ENCODE peak calls at places on chromosomes 16 and 17, in five cellular contexts. B is A549, Q is gastrocnemius medialis, F is astrocyte of the spinal cord, C is heart left ventricle. W is an unnamed sample.

GRCh38 chr17:53142890-53143289 is 679.8 kb upstream of the KIF2B start:
- DNase-seq in B (no peak), Q (no peak), F (peak; percentile 0), C (no peak), W (no peak)

GRCh38 chr16:81436381-81436780 is 8.2 kb upstream of the CMIP start:
- DNase-seq in B (no peak), Q (no peak), F (no peak), C (no peak), W (no peak)

GRCh38 chr17:12665263-12666210 is at the start of gene MYOCD:
- DNase-seq in B (peak; percentile 48), Q (no peak), F (peak; percentile 14), C (peak; percentile 72), W (no peak)

GRCh38 chr16:58264961-58265479 is 29.8 kb downstream of the PRSS54 start:
- DNase-seq in B (peak; percentile 44), Q (no peak), F (peak; percentile 70), C (no peak), W (no peak)

GRCh38 chr17:69711504-69711903 is 297.0 kb downstream of the MAP2K6 start:
- DNase-seq in B (no peak), Q (no peak), F (peak; percentile 77), C (no peak), W (no peak)

GRCh38 chr17:12386240-12386639 is 279.4 kb upstream of the MYOCD start:
- DNase-seq in B (no peak), Q (no peak), F (peak; percentile 67), C (no peak), W (no peak)

GRCh38 chr17:54876656-54877195 is 23.9 kb upstream of the TOM1L1 start:
- DNase-seq in B (no peak), Q (no peak), F (no peak), C (no peak), W (no peak)

GRCh38 chr17:36931697-36932382 is 5.4 kb upstream of the LHX1 start:
- DNase-seq in B (no peak), Q (no peak), F (no peak), C (no peak), W (no peak)

GRCh38 chr17:28827672-28828071 is 14.9 kb downstream of the FAM222B start:
- DNase-seq in B (no peak), Q (no peak), F (no peak), C (no peak), W (no peak)

GRCh38 chr17:76682306-76682705 is 28.5 kb downstream of the MXRA7 start:
- DNase-seq in B (no peak), Q (no peak), F (peak; percentile 43), C (peak; percentile 80), W (no peak)

GRCh38 chr16:3283525-3284447 is 495 bp downstream of the ZNF263 start:
- DNase-seq in B (no peak), Q (peak; percentile 18), F (peak; percentile 4), C (no peak), W (no peak)

GRCh38 chr17:43665387-43666101 is 3.8 kb upstream of the MEOX1 start:
- DNase-seq in B (no peak), Q (no peak), F (no peak), C (peak; percentile 77), W (no peak)

GRCh38 chr17:29138184-29138955 is 41.8 kb downstream of the MYO18A start:
- DNase-seq in B (no peak), Q (peak; percentile 87), F (no peak), C (peak; percentile 25), W (no peak)

GRCh38 chr17:44378171-44378705 is 11.2 kb downstream of the ITGA2B start:
- DNase-seq in B (no peak), Q (no peak), F (no peak), C (no peak), W (no peak)

GRCh38 chr16:74575805-74576643 is 30.9 kb downstream of the GLG1 start:
- DNase-seq in B (no peak), Q (peak; percentile 25), F (no peak), C (no peak), W (no peak)

GRCh38 chr16:57802635-57803412 is 533 bp upstream of the KIFC3 start:
- DNase-seq in B (no peak), Q (no peak), F (peak; percentile 50), C (peak; percentile 51), W (no peak)

GRCh38 chr17:61458491-61459433 is 6.5 kb downstream of the TBX4 start:
- DNase-seq in B (no peak), Q (no peak), F (no peak), C (no peak), W (no peak)

GRCh38 chr17:64736804-64737492 is 74.8 kb upstream of the SMURF2 start:
- DNase-seq in B (no peak), Q (no peak), F (peak; percentile 62), C (no peak), W (no peak)

GRCh38 chr16:8622315-8622656 is 788 bp downstream of the METTL22 start:
- DNase-seq in B (no peak), Q (no peak), F (no peak), C (no peak), W (no peak)

GRCh38 chr17:32894245-32894644 is 17.3 kb upstream of the MYO1D start:
- DNase-seq in B (no peak), Q (no peak), F (no peak), C (no peak), W (no peak)

GRCh38 chr16:85437161-85438052 is 175.7 kb upstream of the GSE1 start:
- DNase-seq in B (no peak), Q (no peak), F (no peak), C (no peak), W (no peak)

GRCh38 chr17:560379-560935 is 154.2 kb downstream of the VPS53 start:
- DNase-seq in B (no peak), Q (no peak), F (no peak), C (no peak), W (no peak)

GRCh38 chr16:85868495-85868894 is 30.5 kb upstream of the IRF8 start:
- DNase-seq in B (no peak), Q (no peak), F (no peak), C (no peak), W (no peak)

GRCh38 chr16:11669380-11670146 is 1.3 kb downstream of the SNN start:
- DNase-seq in B (no peak), Q (peak; percentile 82), F (no peak), C (peak; percentile 76), W (no peak)

GRCh38 chr17:6095501-6095900 is 25.3 kb downstream of the WSCD1 start:
- DNase-seq in B (no peak), Q (no peak), F (no peak), C (no peak), W (no peak)

DNA sequence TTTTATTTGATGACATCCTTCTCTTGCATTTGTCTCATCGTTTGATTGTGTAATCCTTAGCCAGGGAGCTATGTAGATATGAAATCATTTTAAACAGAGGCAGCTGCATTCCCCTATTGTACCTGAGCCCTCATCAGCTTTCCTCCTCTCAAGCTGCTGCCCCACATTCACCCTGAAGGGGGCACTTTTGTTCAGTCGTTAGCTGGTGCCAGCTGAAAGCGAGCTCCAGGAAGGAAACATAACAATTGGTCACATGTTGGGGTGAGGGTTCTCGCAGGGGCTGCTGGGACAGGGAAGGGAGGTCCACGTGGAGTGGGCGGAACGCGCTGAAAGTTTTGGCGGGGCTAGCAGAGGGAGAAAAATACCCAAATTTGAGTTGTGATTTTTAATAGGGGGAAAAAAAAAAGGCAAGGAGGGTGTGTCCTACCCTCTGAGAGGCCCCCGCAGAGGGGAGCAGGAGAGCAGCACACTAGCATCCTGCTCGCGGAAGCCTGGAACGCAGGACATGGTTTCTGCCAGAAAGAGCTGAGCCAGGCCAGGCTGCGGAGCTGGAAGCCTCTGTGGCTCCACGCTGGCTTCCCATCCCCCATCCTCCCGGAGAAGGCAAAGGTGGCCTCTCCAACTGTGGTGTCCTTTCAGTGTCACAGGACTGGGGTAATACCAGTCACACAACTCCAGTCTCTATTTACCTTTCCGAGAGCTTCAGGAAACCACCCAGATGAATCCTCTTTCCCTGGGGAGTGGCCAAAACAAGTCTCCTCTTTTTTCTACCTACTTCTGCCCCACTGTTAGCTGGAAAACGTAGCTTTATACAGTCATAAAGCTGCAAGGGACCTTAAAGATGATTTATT is 8.4 kb upstream of the MSL1 start:
- DNase-seq in B (peak; percentile 100), Q (peak; percentile 96), F (peak; percentile 94), C (peak; percentile 94), W (peak; percentile 89)
- TF ChIP-seq CTCF in B (peak; percentile 35), Q (peak; percentile 94), F (peak; percentile 91), C (peak; percentile 96), W (peak; percentile 77)

GRCh38 chr17:82965371-82965770 is 114.0 kb upstream of the METRNL start:
- DNase-seq in B (no peak), Q (no peak), F (no peak), C (no peak), W (no peak)

GRCh38 chr17:82962163-82962720 is 117.2 kb upstream of the METRNL start:
- DNase-seq in B (no peak), Q (no peak), F (peak; percentile 12), C (no peak), W (no peak)

GRCh38 chr17:82964851-82965341 is 114.5 kb upstream of the METRNL start:
- DNase-seq in B (no peak), Q (no peak), F (no peak), C (no peak), W (no peak)

GRCh38 chr17:82961366-82962162 is 117.8 kb upstream of the METRNL start:
- DNase-seq in B (no peak), Q (no peak), F (no peak), C (no peak), W (no peak)

DNA sequence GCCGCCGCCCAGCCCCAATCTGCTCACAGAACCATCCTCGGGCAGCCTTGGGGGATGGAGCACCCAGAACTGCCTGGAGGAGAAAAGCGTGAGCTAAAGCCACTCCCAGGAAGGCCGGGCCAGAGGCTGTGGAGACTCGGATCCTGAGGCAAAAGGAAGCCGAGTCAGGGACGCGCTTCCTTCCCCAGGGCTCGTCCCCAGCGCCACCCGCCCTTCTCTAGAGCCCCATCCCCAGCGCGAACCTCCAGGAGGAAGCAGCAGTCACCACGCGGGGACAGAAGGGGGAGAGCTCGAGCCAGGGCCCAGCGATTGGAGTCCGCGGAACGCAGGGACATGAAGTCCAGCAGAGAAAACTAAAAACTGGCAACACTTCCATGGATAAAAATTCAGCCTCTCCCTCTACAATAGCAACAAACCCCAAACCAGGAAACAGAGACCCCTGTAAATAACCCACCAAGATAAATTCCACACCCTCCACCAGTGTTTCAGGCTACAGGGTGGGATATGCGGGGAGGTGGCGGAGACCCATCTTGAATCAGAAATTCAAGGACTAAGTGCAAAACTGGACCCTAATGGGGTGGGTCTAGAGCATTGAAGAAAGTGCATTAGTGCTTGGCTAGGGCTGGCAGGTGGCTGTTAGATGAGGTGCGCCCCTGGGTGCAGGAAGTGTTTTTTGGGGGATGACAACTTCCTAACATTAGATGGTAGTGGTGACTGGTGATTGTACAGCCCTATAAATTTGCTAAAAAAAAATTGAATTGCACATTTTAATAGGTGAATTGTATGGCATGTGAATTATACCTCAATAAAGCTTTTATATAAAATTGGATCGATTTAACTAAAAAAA is 116.1 kb upstream of the METRNL start:
- DNase-seq in B (no peak), Q (peak; percentile 59), F (peak; percentile 78), C (peak; percentile 90), W (no peak)
- H3K4me3 ChIP-seq in B (no peak overlapping the region), Q (no peak overlapping the region), F (peak overlapping the region; percentile 10), C (peak overlapping the region; percentile 44), W (no peak overlapping the region)

GRCh38 chr16:88747588-88748301 is 37.3 kb downstream of the PIEZO1 start:
- DNase-seq in B (peak; percentile 91), Q (no peak), F (no peak), C (no peak), W (no peak)
- TF ChIP-seq CTCF in B (peak; percentile 50), Q (no peak), F (peak; percentile 25), C (no peak), W (peak; percentile 65)

DNA sequence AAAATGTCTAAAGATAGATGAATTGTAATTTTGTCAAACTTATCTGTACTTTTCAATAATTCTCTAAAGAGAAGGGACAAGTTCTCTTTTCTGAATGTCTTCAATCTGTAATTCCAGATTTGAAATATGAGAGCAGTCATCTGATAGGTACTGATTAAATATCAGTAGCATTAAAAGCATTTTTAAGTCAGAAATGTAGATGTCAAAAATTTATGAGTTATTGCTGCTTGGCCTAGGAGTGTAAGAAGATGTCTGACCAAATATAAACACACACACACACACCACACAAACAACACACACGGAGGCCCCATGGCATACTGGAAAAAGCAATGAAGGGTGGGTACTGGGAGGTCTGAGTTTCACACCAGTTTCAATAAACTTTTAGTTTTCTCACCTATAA is 2.4 kb upstream of the TOB1 start:
- DNase-seq in B (no peak), Q (no peak), F (no peak), C (no peak), W (no peak)
- H3K4me3 ChIP-seq in B (peak overlapping the region; percentile 92), Q (peak overlapping the region; percentile 87), F (no peak overlapping the region), C (peak overlapping the region; percentile 90), W (no peak overlapping the region)

W was measured in GM12864.